ENCODE peak calls at places on chromosomes 12 and 14, in five cellular contexts. O is osteoblast, G is keratinocyte, S is GM13977, C is left ventricle myocardium inferior. D is an unnamed sample.

GRCh38 chr12:130813436-130813835 is 25.6 kb downstream of the STX2 start:
- DNase-seq in O (no peak), G (no peak), S (no peak), C (no peak), D (no peak)

GRCh38 chr12:104520242-104520900 is 63.6 kb downstream of the CHST11 start:
- DNase-seq in O (no peak), G (no peak), S (no peak), C (no peak), D (no peak)

GRCh38 chr12:16184691-16185090 is 92.8 kb downstream of the SLC15A5 start:
- DNase-seq in O (no peak), G (no peak), S (no peak), C (no peak), D (no peak)

GRCh38 chr14:79629891-79630560 is 581.3 kb downstream of the DIO2 start:
- DNase-seq in O (peak), G (no peak), S (no peak), C (no peak), D (no peak)

GRCh38 chr14:89899917-89900680 is 54.4 kb downstream of the EFCAB11 start:
- DNase-seq in O (peak), G (no peak), S (peak), C (no peak), D (no peak)

GRCh38 chr12:113961921-113962710 is 4.0 kb downstream of the RBM19 start:
- DNase-seq in O (peak), G (no peak), S (peak), C (no peak), D (no peak)

GRCh38 chr12:112401054-112401453 is 8.4 kb downstream of the RPL6 start:
- DNase-seq in O (no peak), G (no peak), S (no peak), C (no peak), D (no peak)

GRCh38 chr12:47733142-47733541 is 7.9 kb upstream of the ENDOU start:
- DNase-seq in O (peak), G (no peak), S (no peak), C (no peak), D (no peak)

GRCh38 chr12:101552277-101552676 is 42.5 kb upstream of the MYBPC1 start:
- DNase-seq in O (no peak), G (no peak), S (no peak), C (no peak), D (peak)

GRCh38 chr12:91743727-91744126 is 401.9 kb downstream of the BTG1 start:
- DNase-seq in O (no peak), G (no peak), S (no peak), C (no peak), D (no peak)

GRCh38 chr14:32203928-32204357 is 874 bp upstream of the RNU6-8 start:
- DNase-seq in O (no peak), G (no peak), S (no peak), C (peak), D (no peak)

GRCh38 chr12:57868870-57869609 is 22.5 kb upstream of the CTDSP2 start:
- DNase-seq in O (peak), G (no peak), S (no peak), C (no peak), D (no peak)

GRCh38 chr14:87888136-87888999 is 104.6 kb downstream of the GALC start:
- DNase-seq in O (no peak), G (no peak), S (no peak), C (no peak), D (no peak)

GRCh38 chr12:111454311-111454710 is 48.6 kb downstream of the SH2B3 start:
- DNase-seq in O (peak), G (no peak), S (no peak), C (no peak), D (no peak)

GRCh38 chr14:90419200-90419599 is 22.4 kb downstream of the CALM1 start:
- DNase-seq in O (peak), G (no peak), S (no peak), C (peak), D (peak)

GRCh38 chr12:124454735-124455134 is 112.7 kb downstream of the NCOR2 start:
- DNase-seq in O (no peak), G (no peak), S (no peak), C (no peak), D (no peak)

GRCh38 chr12:25794580-25794979 is 163.9 kb upstream of the RASSF8 start:
- DNase-seq in O (no peak), G (no peak), S (no peak), C (no peak), D (no peak)

GRCh38 chr14:22420598-22421186 is 168.3 kb downstream of the DAD1 start:
- DNase-seq in O (no peak), G (no peak), S (no peak), C (no peak), D (no peak)

GRCh38 chr12:38669081-38669480 is 236.3 kb downstream of the CPNE8 start:
- DNase-seq in O (no peak), G (no peak), S (no peak), C (no peak), D (no peak)

GRCh38 chr12:39846971-39847661 is 227.5 kb upstream of the ABCD2 start:
- DNase-seq in O (no peak), G (no peak), S (no peak), C (no peak), D (peak)

GRCh38 chr14:57692671-57693070 is 173.2 kb downstream of the SLC35F4 start:
- DNase-seq in O (no peak), G (peak), S (peak), C (no peak), D (peak)

GRCh38 chr14:88013750-88014349 is 8.9 kb downstream of the GPR65 start:
- DNase-seq in O (no peak), G (no peak), S (no peak), C (peak), D (peak)

GRCh38 chr14:100901391-100902183 is 1.9 kb downstream of the RTL1 start:
- DNase-seq in O (peak), G (no peak), S (peak), C (no peak), D (no peak)

GRCh38 chr14:31388687-31389413 is 31.5 kb downstream of the HEATR5A start:
- DNase-seq in O (no peak), G (no peak), S (no peak), C (no peak), D (no peak)

GRCh38 chr12:77630341-77630740 is 200.4 kb upstream of the NAV3 start:
- DNase-seq in O (no peak), G (no peak), S (no peak), C (no peak), D (no peak)

GRCh38 chr14:72434856-72435255 is 459.0 kb downstream of the DPF3 start:
- DNase-seq in O (no peak), G (no peak), S (no peak), C (no peak), D (no peak)

GRCh38 chr12:122111070-122111750 is 32.7 kb downstream of the MLXIP start:
- DNase-seq in O (peak), G (peak), S (no peak), C (no peak), D (no peak)

GRCh38 chr12:89051065-89051677 is 301.1 kb downstream of the DUSP6 start:
- DNase-seq in O (peak), G (no peak), S (peak), C (no peak), D (no peak)

GRCh38 chr14:80117876-80118275 is 93.4 kb downstream of the DIO2 start:
- DNase-seq in O (no peak), G (no peak), S (no peak), C (no peak), D (no peak)

GRCh38 chr12:46627686-46628085 is 198.1 kb downstream of the SLC38A4 start:
- DNase-seq in O (no peak), G (no peak), S (no peak), C (no peak), D (no peak)

GRCh38 chr14:29403091-29403490 is 524.6 kb downstream of the PRKD1 start:
- DNase-seq in O (no peak), G (no peak), S (no peak), C (no peak), D (no peak)

GRCh38 chr14:96027356-96028335 is 11.5 kb upstream of the C14orf132 start:
- DNase-seq in O (no peak), G (no peak), S (no peak), C (no peak), D (no peak)

GRCh38 chr14:105061428-105062047 is 3.7 kb downstream of the GPR132 start:
- DNase-seq in O (peak), G (no peak), S (peak), C (peak), D (no peak)

GRCh38 chr12:108175310-108175709 is 46.2 kb downstream of the WSCD2 start:
- DNase-seq in O (no peak), G (no peak), S (no peak), C (no peak), D (no peak)

GRCh38 chr12:6367065-6367968 is 8.0 kb downstream of the SCNN1A start:
- DNase-seq in O (peak), G (no peak), S (peak), C (no peak), D (no peak)

GRCh38 chr14:70359076-70359424 is 433 bp downstream of the COX16 start:
- DNase-seq in O (no peak), G (no peak), S (peak), C (peak), D (no peak)

GRCh38 chr14:94000986-94001385 is 3.9 kb downstream of the CCDC197 start:
- DNase-seq in O (peak), G (peak), S (no peak), C (no peak), D (no peak)

GRCh38 chr12:116958402-116959197 is 47.9 kb downstream of the FBXW8 start:
- DNase-seq in O (no peak), G (no peak), S (no peak), C (no peak), D (no peak)

GRCh38 chr14:104359969-104360442 is 219.6 kb upstream of the C14orf180 start:
- DNase-seq in O (peak), G (no peak), S (no peak), C (no peak), D (no peak)

GRCh38 chr12:1171657-1172056 is 180.6 kb downstream of the ERC1 start:
- DNase-seq in O (no peak), G (no peak), S (no peak), C (no peak), D (peak)

GRCh38 chr12:109719123-109720022 is 5.7 kb downstream of the FAM222A start:
- DNase-seq in O (peak), G (no peak), S (no peak), C (no peak), D (no peak)
- TF ChIP-seq CTCF in O (peak), G (peak), S (no peak), C (no peak), D (no peak)

DNA sequence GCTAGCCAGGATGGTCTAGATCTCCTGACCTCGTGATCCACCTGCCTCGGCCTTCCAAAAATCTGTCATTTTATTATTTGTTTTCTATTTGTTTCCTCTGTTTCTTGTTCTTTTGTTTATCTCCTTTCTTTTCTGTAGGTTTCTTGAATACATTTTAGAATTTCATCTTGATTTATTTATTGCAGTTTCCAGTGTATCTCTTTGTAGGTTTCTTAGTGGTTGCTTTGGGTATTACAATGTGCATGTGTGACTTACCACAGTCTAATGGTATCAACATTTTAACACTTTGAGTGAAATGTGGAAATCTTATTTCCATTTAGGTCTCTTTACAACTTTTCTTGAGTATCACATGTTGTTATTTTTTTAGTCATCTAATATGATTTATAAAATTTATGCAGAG is 29.9 kb upstream of the MUCL1 start:
- DNase-seq in O (no peak), G (no peak), S (no peak), C (no peak), D (no peak)
- TF ChIP-seq CTCF in O (no peak), G (peak), S (no peak), C (peak), D (no peak)

DNA sequence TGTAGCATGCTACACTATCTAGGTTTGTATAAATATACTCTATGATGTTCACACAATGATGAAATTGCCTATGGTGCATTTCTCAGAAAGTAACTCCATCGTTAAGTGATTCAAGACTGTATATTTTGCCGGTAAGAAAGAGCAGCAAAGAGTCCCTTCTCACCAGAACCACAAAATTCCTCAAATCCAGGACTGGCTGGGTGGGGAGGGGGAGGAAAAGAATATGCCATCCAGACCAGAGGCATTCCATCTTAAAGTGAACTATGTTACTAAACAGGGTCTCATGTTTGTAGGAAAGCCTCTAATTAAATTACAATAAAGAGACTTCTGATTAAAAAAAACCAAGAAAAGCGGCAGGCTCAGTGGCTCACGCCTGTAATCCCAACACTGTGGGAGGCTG is 11.5 kb downstream of the UBE2N start:
- DNase-seq in O (no peak), G (no peak), S (no peak), C (no peak), D (no peak)
- TF ChIP-seq CTCF in O (no peak), G (no peak), S (no peak), C (no peak), D (no peak)

GRCh38 chr12:68899251-68899771 is 33.7 kb downstream of the CPM start:
- DNase-seq in O (no peak), G (no peak), S (no peak), C (no peak), D (peak)
- TF ChIP-seq CTCF in O (peak), G (peak), S (no peak), C (peak), D (peak)

GRCh38 chr14:99502989-99503421 is 21.8 kb downstream of the CCNK start:
- DNase-seq in O (no peak), G (no peak), S (no peak), C (no peak), D (no peak)
- TF ChIP-seq CTCF in O (no peak), G (no peak), S (no peak), C (no peak), D (no peak)

GRCh38 chr14:65604946-65605345 is 192.4 kb downstream of the FUT8 start:
- DNase-seq in O (no peak), G (no peak), S (no peak), C (no peak), D (no peak)
- TF ChIP-seq CTCF in O (peak), G (no peak), S (no peak), C (peak), D (peak)

GRCh38 chr12:123384318-123384993 is 524 bp downstream of the KMT5A start:
- DNase-seq in O (peak), G (no peak), S (peak), C (no peak), D (no peak)
- TF ChIP-seq CTCF in O (no peak), G (no peak), S (peak), C (no peak), D (no peak)

GRCh38 chr12:50174971-50175715 is 8.0 kb upstream of the CERS5 start:
- DNase-seq in O (peak), G (no peak), S (peak), C (no peak), D (no peak)

DNA sequence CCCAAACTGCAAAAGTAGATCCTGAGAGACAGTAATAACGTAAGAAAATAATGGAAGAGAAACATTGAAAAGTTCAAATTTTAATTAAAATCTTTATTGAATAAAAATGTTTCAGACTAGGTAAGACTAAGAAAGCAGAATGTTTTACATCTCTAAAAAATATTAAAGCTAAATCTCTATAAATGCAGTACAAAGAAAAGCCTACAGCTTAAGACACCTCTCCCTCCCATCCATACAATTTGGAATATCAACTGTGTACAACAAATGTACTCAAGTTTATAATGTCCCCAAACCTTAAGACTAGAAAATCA is 8.5 kb upstream of the CERS5 start:
- DNase-seq in O (no peak), G (no peak), S (no peak), C (no peak), D (no peak)
- TF ChIP-seq CTCF in O (no peak), G (no peak), S (peak), C (no peak), D (no peak)

DNA sequence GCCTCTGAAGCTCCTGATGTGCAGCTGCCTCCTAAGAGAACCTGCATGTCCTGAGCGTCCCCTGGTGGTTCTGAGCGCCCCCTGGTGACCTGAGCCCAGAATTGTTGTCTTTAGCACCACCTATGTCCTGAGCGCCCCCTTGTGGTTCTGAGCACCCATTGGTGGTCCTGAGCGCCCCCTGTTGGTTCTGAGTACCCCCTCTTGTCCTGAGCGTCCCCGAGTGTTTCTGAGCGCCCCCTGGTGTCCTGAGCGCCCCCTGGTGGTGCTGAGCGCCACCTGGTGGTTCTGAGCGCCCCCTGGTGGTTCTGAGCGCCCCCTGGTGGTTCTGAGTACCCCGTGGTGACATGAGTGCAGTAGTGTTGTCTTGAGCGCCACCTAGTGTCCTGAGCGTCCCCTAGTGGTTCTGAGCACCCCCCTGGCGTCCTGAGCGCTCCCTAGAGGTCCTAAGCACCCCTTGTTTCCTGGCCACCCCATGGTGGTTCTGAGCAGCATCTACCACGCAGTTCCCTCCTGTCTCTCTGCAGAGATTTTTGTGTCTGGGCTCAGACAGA is 782.5 kb downstream of the TMEM121 start:
- DNase-seq in O (no peak), G (no peak), S (peak), C (no peak), D (no peak)
- TF ChIP-seq CTCF in O (peak), G (peak), S (peak), C (peak), D (no peak)

GRCh38 chr14:33435911-33436310 is 497.2 kb downstream of the NPAS3 start:
- DNase-seq in O (peak), G (no peak), S (no peak), C (no peak), D (no peak)

GRCh38 chr14:33430414-33430813 is 491.7 kb downstream of the NPAS3 start:
- DNase-seq in O (no peak), G (no peak), S (no peak), C (no peak), D (no peak)

GRCh38 chr14:33432407-33433023 is 493.8 kb downstream of the NPAS3 start:
- DNase-seq in O (no peak), G (no peak), S (no peak), C (no peak), D (peak)
- TF ChIP-seq CTCF in O (peak), G (peak), S (peak), C (peak), D (peak)